ENCODE peak calls at places on chromosomes 2 and 18, in five cellular contexts. One of them, this sample, is unnamed.

GRCh38 chr2:176177580-176178270 is 10.7 kb upstream of the HOXD1 start:
- DNase-seq in aorta: no peak
- DNase-seq in A549: no peak
- DNase-seq in CD8-positive, alpha-beta T cell: no peak
- DNase-seq in fibroblast of lung: no peak
- DNase-seq in this sample: no peak

GRCh38 chr18:32454667-32455066 is 16.0 kb downstream of the GAREM1 start:
- DNase-seq in aorta: no peak
- DNase-seq in A549: no peak
- DNase-seq in CD8-positive, alpha-beta T cell: no peak
- DNase-seq in fibroblast of lung: no peak
- DNase-seq in this sample: no peak

GRCh38 chr2:24049485-24050021 is at the start of gene FKBP1B:
- DNase-seq in aorta: peak
- DNase-seq in A549: peak
- DNase-seq in CD8-positive, alpha-beta T cell: no peak
- DNase-seq in fibroblast of lung: peak
- DNase-seq in this sample: peak

GRCh38 chr2:156005999-156006712 is 326.4 kb downstream of the NR4A2 start:
- DNase-seq in aorta: no peak
- DNase-seq in A549: peak
- DNase-seq in CD8-positive, alpha-beta T cell: no peak
- DNase-seq in fibroblast of lung: no peak
- DNase-seq in this sample: no peak

GRCh38 chr18:8685141-8685913 is 20.0 kb upstream of the MTCL1 start:
- DNase-seq in aorta: no peak
- DNase-seq in A549: no peak
- DNase-seq in CD8-positive, alpha-beta T cell: no peak
- DNase-seq in fibroblast of lung: no peak
- DNase-seq in this sample: no peak

GRCh38 chr2:61368687-61369665 is 101.9 kb downstream of the USP34 start:
- DNase-seq in aorta: no peak
- DNase-seq in A549: no peak
- DNase-seq in CD8-positive, alpha-beta T cell: no peak
- DNase-seq in fibroblast of lung: no peak
- DNase-seq in this sample: no peak

GRCh38 chr18:21663615-21664014 is 41.0 kb downstream of the ABHD3 start:
- DNase-seq in aorta: no peak
- DNase-seq in A549: peak
- DNase-seq in CD8-positive, alpha-beta T cell: no peak
- DNase-seq in fibroblast of lung: no peak
- DNase-seq in this sample: no peak

GRCh38 chr2:42794271-42795046 is 2.1 kb upstream of the HAAO start:
- DNase-seq in aorta: no peak
- DNase-seq in A549: peak
- DNase-seq in CD8-positive, alpha-beta T cell: no peak
- DNase-seq in fibroblast of lung: peak
- DNase-seq in this sample: peak

GRCh38 chr2:240366901-240367300 is 68.6 kb upstream of the GPC1 start:
- DNase-seq in aorta: no peak
- DNase-seq in A549: no peak
- DNase-seq in CD8-positive, alpha-beta T cell: no peak
- DNase-seq in fibroblast of lung: no peak
- DNase-seq in this sample: no peak

GRCh38 chr2:151767536-151767935 is 33.3 kb upstream of the NEB start:
- DNase-seq in aorta: no peak
- DNase-seq in A549: no peak
- DNase-seq in CD8-positive, alpha-beta T cell: no peak
- DNase-seq in fibroblast of lung: no peak
- DNase-seq in this sample: no peak

GRCh38 chr2:25089605-25090424 is 47.9 kb downstream of the EFR3B start:
- DNase-seq in aorta: no peak
- DNase-seq in A549: no peak
- DNase-seq in CD8-positive, alpha-beta T cell: no peak
- DNase-seq in fibroblast of lung: no peak
- DNase-seq in this sample: no peak

GRCh38 chr2:196399736-196400691 is 228.6 kb upstream of the STK17B start:
- DNase-seq in aorta: no peak
- DNase-seq in A549: peak
- DNase-seq in CD8-positive, alpha-beta T cell: no peak
- DNase-seq in fibroblast of lung: peak
- DNase-seq in this sample: no peak

GRCh38 chr2:168726375-168726774 is 76.1 kb upstream of the NOSTRIN start:
- DNase-seq in aorta: no peak
- DNase-seq in A549: no peak
- DNase-seq in CD8-positive, alpha-beta T cell: no peak
- DNase-seq in fibroblast of lung: no peak
- DNase-seq in this sample: no peak

DNA sequence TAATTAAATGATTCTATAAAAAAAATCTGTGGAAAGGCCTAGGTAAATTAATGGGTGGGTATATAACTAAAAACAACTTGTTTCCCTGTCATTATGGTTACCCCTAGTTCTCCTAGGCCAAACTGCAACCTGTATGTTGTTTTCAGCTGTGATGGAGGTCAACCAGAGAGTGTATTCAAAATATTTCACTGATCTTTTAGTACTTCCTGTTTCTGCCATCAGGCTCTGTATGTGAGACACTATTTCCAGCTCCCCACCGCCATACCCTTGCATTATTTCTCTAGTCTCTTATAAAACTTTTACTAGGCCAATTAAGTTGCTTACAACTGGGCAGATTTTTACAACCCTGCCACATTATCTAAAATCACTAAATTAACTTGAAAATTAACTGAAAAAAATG is 21.0 kb upstream of the CDKL4 start:
- DNase-seq in aorta: no peak
- DNase-seq in A549: no peak
- DNase-seq in CD8-positive, alpha-beta T cell: no peak
- DNase-seq in fibroblast of lung: no peak
- DNase-seq in this sample: no peak
- H3K27ac ChIP-seq in aorta: no peak
- H3K27ac ChIP-seq in A549: no peak
- H3K27ac ChIP-seq in CD8-positive, alpha-beta T cell: no peak
- H3K27ac ChIP-seq in fibroblast of lung: no peak
- H3K27ac ChIP-seq in this sample: no peak

DNA sequence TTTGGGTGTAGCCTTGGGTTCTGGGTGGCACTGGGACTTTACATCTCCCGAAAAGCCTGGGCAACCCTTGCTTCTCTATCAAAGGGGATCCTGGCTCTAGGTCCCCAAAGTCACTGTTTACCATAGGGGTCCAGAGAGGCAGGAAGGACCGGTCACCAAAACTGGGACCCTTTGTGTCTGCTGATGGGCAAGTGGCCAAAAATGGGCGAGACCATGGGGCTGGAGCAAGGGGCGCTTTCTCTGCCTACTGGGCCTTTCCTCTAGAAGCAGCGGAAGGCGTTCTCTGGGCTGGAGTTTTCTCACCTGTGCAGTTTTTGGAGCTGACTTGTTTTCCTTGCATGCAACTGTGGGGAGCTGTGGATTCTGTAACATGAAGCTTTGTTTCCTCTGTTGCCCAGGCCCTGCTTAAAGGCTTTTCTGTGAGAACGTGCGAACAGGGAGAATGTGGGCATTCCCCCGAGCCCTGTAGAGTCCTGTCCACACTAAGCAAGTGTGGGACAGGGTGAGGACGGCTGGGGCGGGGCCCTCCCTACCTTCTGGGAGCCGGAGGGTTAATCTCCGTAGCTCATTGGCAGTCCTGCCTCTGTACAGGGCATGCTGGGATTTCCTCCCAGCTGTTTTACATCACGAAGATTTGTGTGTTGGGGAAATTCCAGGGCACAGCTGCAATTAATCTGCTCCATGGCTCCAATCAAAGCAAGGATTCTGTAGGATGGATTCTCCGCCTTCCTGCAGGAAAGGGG is 50.2 kb downstream of the TGOLN2 start:
- DNase-seq in aorta: no peak
- DNase-seq in A549: no peak
- DNase-seq in CD8-positive, alpha-beta T cell: no peak
- DNase-seq in fibroblast of lung: peak
- DNase-seq in this sample: no peak
- H3K27ac ChIP-seq in aorta: peak
- H3K27ac ChIP-seq in A549: no peak
- H3K27ac ChIP-seq in CD8-positive, alpha-beta T cell: no peak
- H3K27ac ChIP-seq in fibroblast of lung: peak
- H3K27ac ChIP-seq in this sample: peak

DNA sequence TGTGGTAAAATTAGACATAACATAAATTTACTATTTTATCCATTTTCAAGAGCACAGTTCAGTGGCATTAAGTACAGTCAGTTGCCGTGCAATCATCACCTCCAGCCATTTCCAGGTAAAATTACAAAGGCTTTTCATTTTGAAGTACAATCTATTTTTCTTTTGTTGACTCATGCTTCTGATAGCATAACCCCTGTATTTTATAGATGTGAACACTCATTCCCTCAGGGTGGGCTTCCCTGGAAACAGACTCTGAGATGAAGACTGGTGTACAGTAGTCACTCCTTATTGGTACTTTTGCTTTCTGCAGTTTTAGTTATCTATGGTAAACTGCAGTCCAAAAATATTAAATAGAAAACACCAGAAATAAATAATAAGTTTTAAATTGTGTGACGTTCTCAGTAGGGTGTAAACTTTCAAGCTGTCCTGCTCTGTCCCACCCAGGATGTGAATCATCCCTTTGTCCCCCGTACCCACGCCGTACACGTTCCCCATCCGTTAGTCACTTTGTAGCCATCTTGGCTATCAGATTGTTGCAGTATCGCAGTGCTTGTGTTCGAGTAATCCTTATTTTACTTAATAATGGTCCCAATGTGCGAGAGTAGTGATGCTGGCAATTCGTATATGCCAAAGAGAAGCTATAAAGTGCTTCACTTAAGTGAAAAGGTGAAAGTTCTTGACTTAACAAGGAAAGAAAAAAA is 41.1 kb upstream of the NAB1 start:
- DNase-seq in aorta: no peak
- DNase-seq in A549: peak
- DNase-seq in CD8-positive, alpha-beta T cell: no peak
- DNase-seq in fibroblast of lung: peak
- DNase-seq in this sample: no peak
- H3K27ac ChIP-seq in aorta: no peak
- H3K27ac ChIP-seq in A549: peak
- H3K27ac ChIP-seq in CD8-positive, alpha-beta T cell: no peak
- H3K27ac ChIP-seq in fibroblast of lung: no peak
- H3K27ac ChIP-seq in this sample: no peak

DNA sequence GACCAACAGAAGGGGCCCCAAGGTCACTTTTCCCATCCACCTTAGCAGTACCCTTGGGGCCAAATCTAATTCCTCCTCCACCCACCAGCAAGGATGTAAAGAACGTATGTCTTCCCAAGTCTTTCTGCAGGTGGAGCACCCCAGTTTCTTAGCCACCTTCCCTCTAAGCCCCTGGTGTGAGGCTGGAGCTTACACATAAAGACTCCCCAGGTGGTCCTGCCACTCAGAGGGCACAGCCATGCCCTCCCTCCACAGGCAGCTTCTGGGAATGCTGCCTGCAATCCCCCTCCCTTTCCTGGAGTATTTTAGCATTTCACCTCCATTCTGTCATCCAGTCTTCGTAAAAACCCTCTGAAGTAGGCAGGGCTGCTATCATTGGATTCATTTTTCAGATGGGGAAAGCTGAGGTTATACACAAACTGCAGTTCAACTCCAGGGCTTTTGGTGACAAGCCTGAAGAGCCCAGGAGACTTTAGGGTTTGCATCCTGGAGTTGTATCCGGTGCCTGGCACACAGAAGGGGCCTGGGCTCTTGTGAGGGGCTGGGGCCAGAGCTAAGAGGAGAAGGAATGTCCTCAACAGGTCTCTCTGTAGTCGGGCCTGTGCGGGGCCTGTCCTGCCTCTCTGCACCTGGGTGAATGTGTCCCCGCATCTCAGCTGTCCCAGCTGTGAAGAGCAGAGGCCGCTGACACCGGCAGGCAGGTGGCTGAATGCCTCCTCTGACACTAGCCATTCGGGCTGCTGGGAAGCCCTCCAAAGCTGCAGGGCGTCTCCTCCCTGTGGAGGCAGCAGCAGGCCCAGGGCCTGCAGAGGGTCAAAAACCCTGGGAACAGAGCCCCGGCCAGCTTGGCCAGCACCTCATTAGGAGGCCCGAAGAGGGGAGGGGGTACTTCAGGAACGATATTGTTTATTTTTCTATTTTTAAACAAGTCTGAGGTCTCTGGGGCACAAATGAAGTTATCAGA is 27.6 kb downstream of the CIB4 start:
- DNase-seq in aorta: no peak
- DNase-seq in A549: no peak
- DNase-seq in CD8-positive, alpha-beta T cell: no peak
- DNase-seq in fibroblast of lung: peak
- DNase-seq in this sample: no peak
- H3K27ac ChIP-seq in aorta: no peak
- H3K27ac ChIP-seq in A549: no peak
- H3K27ac ChIP-seq in CD8-positive, alpha-beta T cell: no peak
- H3K27ac ChIP-seq in fibroblast of lung: no peak
- H3K27ac ChIP-seq in this sample: peak

GRCh38 chr2:45441571-45441970 is 169.5 kb downstream of the SRBD1 start:
- DNase-seq in aorta: no peak
- DNase-seq in A549: no peak
- DNase-seq in CD8-positive, alpha-beta T cell: no peak
- DNase-seq in fibroblast of lung: no peak
- DNase-seq in this sample: no peak
- H3K27ac ChIP-seq in aorta: no peak
- H3K27ac ChIP-seq in A549: no peak
- H3K27ac ChIP-seq in CD8-positive, alpha-beta T cell: no peak
- H3K27ac ChIP-seq in fibroblast of lung: no peak
- H3K27ac ChIP-seq in this sample: no peak

DNA sequence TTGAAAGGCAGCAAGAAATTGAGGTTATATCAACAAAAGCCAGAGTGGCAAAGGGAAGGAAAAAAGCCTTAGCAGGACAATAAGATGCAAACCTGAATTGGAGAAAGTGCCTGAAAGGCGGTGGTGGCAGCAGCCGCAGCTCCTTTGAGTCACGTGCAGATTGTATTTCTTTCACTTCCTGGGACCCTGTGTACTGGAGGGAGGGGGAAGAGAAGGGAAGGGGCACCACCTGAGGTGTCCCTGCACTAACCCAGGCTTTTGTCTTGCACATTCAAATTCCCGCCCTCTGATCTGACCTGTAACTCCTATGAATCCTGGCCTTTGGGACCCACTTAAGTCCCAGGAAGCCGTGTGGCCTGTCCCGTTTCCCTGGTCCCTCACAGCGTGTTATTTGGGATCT is 326.1 kb upstream of the SKOR2 start:
- DNase-seq in aorta: no peak
- DNase-seq in A549: no peak
- DNase-seq in CD8-positive, alpha-beta T cell: no peak
- DNase-seq in fibroblast of lung: no peak
- DNase-seq in this sample: no peak
- H3K27ac ChIP-seq in aorta: no peak
- H3K27ac ChIP-seq in A549: no peak
- H3K27ac ChIP-seq in CD8-positive, alpha-beta T cell: no peak
- H3K27ac ChIP-seq in fibroblast of lung: no peak
- H3K27ac ChIP-seq in this sample: no peak

GRCh38 chr2:54336136-54336976 is 80.3 kb upstream of the TSPYL6 start:
- DNase-seq in aorta: no peak
- DNase-seq in A549: no peak
- DNase-seq in CD8-positive, alpha-beta T cell: no peak
- DNase-seq in fibroblast of lung: peak
- DNase-seq in this sample: no peak
- H3K27ac ChIP-seq in aorta: no peak
- H3K27ac ChIP-seq in A549: no peak
- H3K27ac ChIP-seq in CD8-positive, alpha-beta T cell: no peak
- H3K27ac ChIP-seq in fibroblast of lung: peak
- H3K27ac ChIP-seq in this sample: no peak